ENCODE peak calls at places on chromosomes 4 and X, in five cellular contexts. C, T, N, E and W are unnamed samples.

GRCh38 chrX:95893632-95894031 is 791.0 kb upstream of the DIAPH2 start:
- DNase-seq in T (peak), N (no peak), E (no peak), C (no peak), W (peak)

GRCh38 chrX:30735839-30736238 is 82.6 kb downstream of the GK start:
- DNase-seq in N (peak), E (peak), T (peak), C (peak), W (peak)

GRCh38 chr4:46123872-46124755 is at the start of gene GABRG1:
- DNase-seq in T (no peak), E (no peak), C (peak), N (no peak), W (no peak)

GRCh38 chr4:16598241-16599224 is 299.9 kb downstream of the LDB2 start:
- DNase-seq in N (no peak), E (peak), T (peak), C (no peak), W (peak)

GRCh38 chr4:60938181-60938580 is 261.9 kb upstream of the ADGRL3 start:
- DNase-seq in C (no peak), E (no peak), T (no peak), N (no peak), W (no peak)

GRCh38 chrX:65689377-65689776 is 21.9 kb downstream of the MSN start:
- DNase-seq in E (peak), C (no peak), T (no peak), N (peak), W (no peak)

GRCh38 chrX:71466979-71467523 is 65.9 kb upstream of the OGT start:
- DNase-seq in T (peak), N (no peak), C (no peak), E (no peak), W (no peak)

GRCh38 chr4:71050809-71051208 is 57.4 kb downstream of the DCK start:
- DNase-seq in N (no peak), C (no peak), E (peak), T (peak), W (no peak)

GRCh38 chrX:117743469-117744251 is 372.9 kb downstream of the KLHL13 start:
- DNase-seq in C (peak), T (no peak), N (no peak), E (peak), W (no peak)

GRCh38 chr4:153112071-153112460 is 92.2 kb upstream of the TRIM2 start:
- DNase-seq in C (no peak), N (no peak), T (no peak), E (no peak), W (no peak)

GRCh38 chr4:1530356-1530755 is 124.1 kb upstream of the NKX1-1 start:
- DNase-seq in C (no peak), T (no peak), N (no peak), E (no peak), W (no peak)

GRCh38 chr4:71231073-71231752 is 107.6 kb upstream of the SLC4A4 start:
- DNase-seq in C (peak), E (no peak), T (peak), N (no peak), W (peak)

GRCh38 chr4:76439491-76439890 is 4.5 kb downstream of the SHROOM3 start:
- DNase-seq in T (no peak), N (no peak), C (no peak), E (no peak), W (no peak)

GRCh38 chrX:136694491-136695087 is 46.6 kb downstream of the CD40LG start:
- DNase-seq in T (peak), N (no peak), C (peak), E (peak), W (peak)

GRCh38 chrX:118156254-118156952 is 39.8 kb upstream of the KLHL13 start:
- DNase-seq in N (no peak), E (no peak), T (no peak), C (no peak), W (no peak)

GRCh38 chrX:34656842-34657780 is at the start of gene TMEM47:
- DNase-seq in T (peak), C (peak), E (peak), N (no peak), W (peak)

GRCh38 chrX:34653811-34654210 is 3.3 kb downstream of the TMEM47 start:
- DNase-seq in N (no peak), E (no peak), T (peak), C (no peak), W (no peak)

GRCh38 chrX:34654939-34655338 is 2.1 kb downstream of the TMEM47 start:
- DNase-seq in E (no peak), T (peak), C (peak), N (no peak), W (no peak)

GRCh38 chrX:34656467-34656841 is 631 bp downstream of the TMEM47 start:
- DNase-seq in E (no peak), C (no peak), N (no peak), T (no peak), W (no peak)

DNA sequence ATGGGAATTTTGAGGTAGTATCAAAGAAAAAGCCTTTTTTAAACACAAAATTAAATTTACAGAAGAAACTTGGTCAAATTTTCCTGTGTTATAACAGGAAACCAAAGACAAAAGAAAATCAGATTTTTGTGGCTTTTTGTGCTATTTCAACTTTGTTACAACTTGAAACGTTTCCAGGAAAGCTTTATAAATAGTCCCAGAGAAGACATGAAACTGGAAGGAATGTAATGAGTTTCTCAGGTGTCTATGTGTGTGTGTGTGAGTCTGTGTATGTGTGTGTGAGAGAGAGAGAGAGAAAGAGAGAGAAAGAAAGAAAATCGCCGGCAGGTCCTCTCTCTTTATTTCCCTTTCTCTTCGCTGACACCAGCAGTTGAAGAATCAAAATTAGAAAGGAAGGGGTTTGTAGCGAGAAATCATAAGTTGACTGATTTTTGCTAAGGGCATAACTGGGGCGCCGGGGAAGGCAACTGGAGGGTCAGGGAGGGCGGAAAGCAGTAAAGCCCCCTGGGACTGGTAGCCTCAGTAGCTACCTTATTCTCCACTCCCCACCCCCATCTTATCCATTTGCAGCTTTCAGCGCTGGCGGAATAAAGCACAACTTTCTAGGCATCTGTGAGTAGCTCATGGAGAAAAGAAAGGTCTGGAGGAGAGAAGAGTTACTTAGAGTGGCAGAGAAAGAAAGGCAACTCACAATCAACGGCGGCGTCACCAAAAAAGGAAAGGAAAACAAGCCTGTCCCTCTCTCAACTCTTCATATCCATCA is 1.4 kb downstream of the TMEM47 start:
- DNase-seq in E (no peak), T (peak), C (peak), N (no peak), W (peak)
- H3K27ac ChIP-seq in E (no peak), T (peak), C (no peak), N (no peak), W (peak)

GRCh38 chr4:4852591-4853362 is 6.7 kb upstream of the MSX1 start:
- DNase-seq in C (peak), N (no peak), T (peak), E (no peak), W (peak)
- TF ChIP-seq CTCF in C (peak), N (no peak), T (peak), E (no peak), W (peak)

GRCh38 chrX:153643431-153644351 is 3.3 kb upstream of the DUSP9 start:
- DNase-seq in N (no peak), T (no peak), E (peak), C (peak), W (no peak)
- TF ChIP-seq EZH2 in N (no peak), T (no peak), E (no peak), C (peak), W (no peak)

DNA sequence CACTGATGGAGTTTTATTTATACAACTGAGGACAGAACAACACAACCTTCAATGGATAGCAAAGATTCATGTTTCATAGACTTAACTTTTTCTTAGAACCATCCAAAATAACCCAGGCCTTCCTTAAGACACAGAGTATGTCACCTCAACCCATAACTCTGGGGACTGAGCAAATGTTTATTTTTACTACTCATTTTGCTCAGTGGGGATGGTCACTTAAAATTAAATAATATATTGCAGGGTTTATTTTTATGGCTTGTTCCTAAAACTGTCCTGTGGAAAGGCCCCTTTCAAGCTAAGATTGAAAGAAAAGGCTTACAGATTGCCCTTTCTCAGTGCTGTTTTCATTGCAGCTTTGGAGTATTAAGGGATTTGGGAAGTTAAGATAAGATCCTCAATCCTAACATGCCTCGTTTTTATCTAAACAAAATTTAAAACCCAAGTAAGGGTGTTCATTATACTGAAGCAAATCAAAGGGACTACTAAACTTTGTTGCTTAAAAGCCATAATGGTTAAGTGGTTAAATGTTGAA is 252.6 kb upstream of the MAD2L1 start:
- DNase-seq in T (no peak), E (no peak), C (no peak), N (no peak), W (no peak)
- H3K27ac ChIP-seq in T (no peak), E (no peak), C (no peak), N (no peak), W (no peak)

DNA sequence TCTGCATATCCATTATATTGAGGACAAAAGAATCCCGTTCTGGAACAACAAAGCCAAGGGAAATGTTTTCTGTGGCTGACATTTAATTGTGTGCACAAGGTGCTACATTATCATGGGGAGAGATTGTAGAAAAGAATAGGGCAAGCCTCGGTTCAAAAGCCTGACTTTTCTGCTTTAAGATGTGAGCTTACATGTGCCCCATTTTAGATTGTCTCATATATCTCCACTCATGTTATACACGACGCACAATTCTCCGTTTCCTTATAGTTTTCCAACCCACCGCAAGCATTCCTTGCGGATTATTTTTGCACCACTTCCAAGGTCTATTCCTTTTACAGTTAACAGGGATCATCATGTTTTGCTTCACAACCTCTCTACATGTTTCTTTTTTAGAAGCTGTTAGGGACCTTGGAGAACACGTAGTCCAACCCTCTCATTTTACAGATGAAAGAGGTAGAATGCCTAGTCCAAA is 99.6 kb upstream of the MAML3 start:
- DNase-seq in T (no peak), N (no peak), C (no peak), E (no peak), W (no peak)
- TF ChIP-seq CTCF in T (no peak), N (no peak), C (no peak), E (no peak), W (no peak)

DNA sequence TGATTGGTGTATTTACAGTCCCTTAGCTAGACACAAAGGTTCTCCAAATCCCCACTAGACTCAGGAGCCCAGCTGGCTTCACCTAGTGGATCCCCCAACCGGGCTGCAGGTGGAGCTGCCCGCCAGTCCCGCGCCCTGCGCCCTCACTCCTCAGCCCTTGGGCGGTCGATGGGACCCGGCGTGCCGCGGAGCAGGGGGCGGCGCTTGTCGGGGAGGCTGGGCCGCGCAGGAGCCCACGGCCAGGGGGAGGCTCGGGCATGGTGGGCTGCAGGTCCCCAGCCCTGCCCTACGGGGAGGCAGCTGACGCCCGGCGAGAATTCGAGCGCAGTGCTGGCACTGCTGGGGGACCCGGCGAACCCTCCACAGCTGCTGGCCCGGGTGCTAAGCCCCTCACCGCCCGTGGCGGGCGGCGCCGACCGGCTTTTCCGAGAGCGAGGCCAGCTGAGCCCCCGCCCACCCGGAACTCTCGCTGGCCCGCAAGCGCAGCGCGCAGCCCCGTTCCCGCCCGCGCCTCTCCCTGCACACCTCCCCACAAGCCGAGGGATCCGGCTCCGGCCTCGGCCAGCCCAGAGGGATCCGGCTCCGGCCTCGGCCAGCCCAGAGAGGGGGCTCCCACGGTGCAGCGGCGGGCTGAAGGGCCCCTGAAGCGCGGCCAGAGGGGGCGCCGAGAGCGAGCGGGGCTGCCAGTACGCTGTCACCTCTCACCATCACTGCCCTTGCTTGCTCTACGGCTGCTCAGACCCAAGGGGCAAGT is 39.4 kb downstream of the WFS1 start:
- DNase-seq in C (peak), N (no peak), E (no peak), T (peak), W (no peak)
- TF ChIP-seq EZH2 in C (no peak), N (no peak), E (no peak), T (no peak), W (no peak)

GRCh38 chr4:112183252-112183651 is 38.0 kb downstream of the FAM241A start:
- DNase-seq in C (no peak), N (no peak), T (peak), E (no peak), W (peak)
- H3K27ac ChIP-seq in C (no peak), N (no peak), T (no peak), E (no peak), W (no peak)

DNA sequence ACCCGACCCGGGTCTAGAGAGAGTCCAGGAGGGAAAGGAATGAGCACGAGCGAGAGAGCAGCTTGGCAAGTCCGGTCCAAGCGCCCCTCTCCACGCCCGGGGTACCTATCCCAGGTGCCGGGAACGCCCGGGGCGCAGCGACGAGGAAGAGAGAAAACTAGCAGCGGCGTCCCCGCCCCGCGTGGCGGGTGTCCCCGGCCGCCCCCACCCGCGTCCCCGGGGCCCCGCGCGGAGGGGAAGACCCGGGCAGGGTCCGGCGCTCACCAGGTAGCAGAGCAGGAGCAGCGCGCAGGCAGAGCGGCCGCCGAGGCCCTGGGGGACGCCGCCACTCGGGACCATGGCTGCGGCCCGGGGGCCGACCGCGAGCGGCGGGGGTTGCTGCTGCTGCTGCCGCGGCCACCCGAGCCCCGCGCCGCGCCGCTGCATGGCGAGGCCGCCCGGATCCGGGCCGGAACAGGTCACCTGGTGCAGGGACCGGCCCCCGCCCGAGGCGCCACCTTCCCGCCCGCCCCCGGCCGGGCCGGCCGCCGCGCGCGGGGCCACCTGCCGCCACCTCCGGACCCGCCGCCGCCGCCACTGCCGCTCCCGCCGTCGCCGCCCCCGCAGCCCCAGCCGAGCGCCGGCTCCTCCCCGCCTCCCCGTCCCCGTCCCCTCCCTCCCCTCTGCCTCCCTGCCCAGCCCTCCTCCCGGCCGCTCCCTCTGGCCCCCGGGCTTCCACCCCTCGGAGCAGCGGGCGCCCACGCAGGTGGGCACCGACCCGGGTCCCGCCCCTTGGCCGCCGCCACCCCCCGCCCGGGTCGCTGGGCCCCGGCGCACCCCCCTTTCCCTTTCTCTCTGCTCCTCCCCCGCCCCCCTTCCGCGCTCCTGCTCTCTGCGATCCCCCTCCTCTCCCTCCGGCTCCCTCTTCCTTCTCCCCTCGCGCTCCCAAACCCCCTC is at the start of gene SEL1L3:
- DNase-seq in E (peak), T (no peak), N (no peak), C (peak), W (no peak)
- TF ChIP-seq CTCF in E (no peak), T (no peak), N (no peak), C (no peak), W (no peak)

DNA sequence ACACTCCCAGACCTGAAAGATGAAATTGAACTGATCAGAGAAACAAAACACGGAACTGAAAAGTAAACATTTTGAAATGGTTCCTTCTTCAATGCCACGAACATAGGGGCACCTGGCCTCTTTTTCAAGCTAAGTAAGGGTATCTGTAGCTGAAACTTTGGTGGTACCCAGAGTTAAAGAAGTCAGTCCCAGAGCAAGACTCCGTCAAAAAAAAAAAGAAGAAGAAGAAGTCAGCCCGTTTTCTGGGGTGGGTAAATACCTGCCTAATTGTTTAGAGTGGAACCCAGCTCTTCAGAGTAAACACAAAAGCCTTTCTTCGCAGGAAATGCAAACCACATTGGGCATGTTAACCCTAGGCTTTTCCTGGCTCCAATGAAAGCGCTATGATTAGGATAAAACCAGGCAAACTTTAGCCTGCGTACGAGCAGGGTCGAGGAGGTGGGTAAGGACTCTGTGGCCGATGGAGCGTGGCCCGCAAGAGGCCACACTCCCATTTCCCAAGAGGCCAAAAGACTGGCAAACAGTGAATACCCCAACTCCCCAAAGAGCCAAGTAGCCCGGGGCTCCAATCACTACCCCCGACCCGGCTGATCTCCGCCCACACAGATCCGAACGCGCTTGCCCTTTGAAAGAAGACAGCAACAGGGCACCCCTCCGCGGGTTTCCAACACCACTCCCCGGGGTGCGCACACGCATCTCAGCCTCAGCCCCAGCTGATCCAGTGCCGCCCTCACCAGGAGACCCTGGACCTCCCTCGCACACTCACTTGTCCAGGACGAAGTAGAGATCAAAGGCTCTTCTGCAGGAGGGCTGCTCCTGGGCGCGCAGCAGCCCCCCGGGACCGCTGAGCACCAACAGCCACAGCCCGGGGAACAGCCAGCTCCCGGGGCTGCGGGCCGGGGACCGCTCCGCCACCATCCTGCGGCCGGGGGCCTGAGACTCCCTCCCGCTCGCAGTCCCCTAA is 1.1 kb downstream of the ANTXR2 start:
- DNase-seq in N (no peak), C (peak), E (peak), T (peak), W (no peak)
- TF ChIP-seq EZH2 in N (no peak), C (no peak), E (no peak), T (no peak), W (no peak)

DNA sequence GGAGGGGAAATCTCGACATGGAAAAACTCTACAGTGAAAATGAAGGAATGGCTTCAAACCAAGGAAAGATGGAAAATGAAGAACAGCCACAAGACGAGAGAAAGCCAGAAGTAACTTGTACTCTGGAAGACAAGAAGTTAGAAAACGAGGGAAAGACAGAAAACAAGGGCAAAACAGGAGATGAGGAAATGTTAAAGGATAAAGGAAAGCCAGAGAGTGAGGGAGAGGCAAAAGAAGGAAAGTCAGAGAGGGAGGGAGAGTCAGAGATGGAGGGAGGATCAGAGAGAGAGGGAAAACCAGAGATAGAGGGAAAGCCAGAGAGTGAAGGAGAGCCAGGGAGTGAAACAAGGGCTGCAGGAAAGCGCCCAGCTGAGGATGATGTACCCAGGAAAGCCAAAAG is 1.3 kb downstream of the TCEAL4 start:
- DNase-seq in C (no peak), E (no peak), T (no peak), N (no peak), W (no peak)
- H3K27ac ChIP-seq in C (no peak), E (no peak), T (no peak), N (no peak), W (peak)